ENCODE peak calls at places on chromosomes 5 and 9, in ten cellular contexts. One of them, this sample, is unnamed.

GRCh38 chr5:14146725-14147124 is 3.6 kb downstream of the TRIO start:
- DNase-seq in upper lobe of right lung: no peak
- DNase-seq in AG10803: no peak
- DNase-seq in body of pancreas: no peak
- DNase-seq in cardiac fibroblast: no peak
- DNase-seq in brain microvascular endothelial cell: no peak
- DNase-seq in transverse colon: no peak
- DNase-seq in HepG2: no peak
- DNase-seq in AG04449: no peak
- DNase-seq in tibial artery: no peak
- DNase-seq in this sample: no peak

GRCh38 chr9:126690431-126691051 is 76.8 kb downstream of the LMX1B start:
- DNase-seq in upper lobe of right lung: peak
- DNase-seq in AG10803: no peak
- DNase-seq in body of pancreas: peak
- DNase-seq in cardiac fibroblast: peak
- DNase-seq in brain microvascular endothelial cell: no peak
- DNase-seq in transverse colon: peak
- DNase-seq in HepG2: no peak
- DNase-seq in AG04449: no peak
- DNase-seq in tibial artery: no peak
- DNase-seq in this sample: peak

GRCh38 chr9:90870646-90871326 is 69.2 kb downstream of the SYK start:
- DNase-seq in upper lobe of right lung: no peak
- DNase-seq in AG10803: peak
- DNase-seq in body of pancreas: peak
- DNase-seq in cardiac fibroblast: peak
- DNase-seq in brain microvascular endothelial cell: peak
- DNase-seq in transverse colon: peak
- DNase-seq in HepG2: peak
- DNase-seq in AG04449: no peak
- DNase-seq in tibial artery: no peak
- DNase-seq in this sample: peak

GRCh38 chr9:108207611-108208051 is 648.2 kb downstream of the ACTL7B start:
- DNase-seq in upper lobe of right lung: no peak
- DNase-seq in AG10803: peak
- DNase-seq in body of pancreas: no peak
- DNase-seq in cardiac fibroblast: no peak
- DNase-seq in brain microvascular endothelial cell: no peak
- DNase-seq in transverse colon: no peak
- DNase-seq in HepG2: no peak
- DNase-seq in AG04449: no peak
- DNase-seq in tibial artery: no peak
- DNase-seq in this sample: peak

GRCh38 chr5:93189707-93190120 is 391.3 kb downstream of the NR2F1-AS1 start:
- DNase-seq in upper lobe of right lung: no peak
- DNase-seq in AG10803: peak
- DNase-seq in body of pancreas: no peak
- DNase-seq in cardiac fibroblast: peak
- DNase-seq in brain microvascular endothelial cell: peak
- DNase-seq in transverse colon: no peak
- DNase-seq in HepG2: peak
- DNase-seq in AG04449: peak
- DNase-seq in tibial artery: no peak
- DNase-seq in this sample: peak

GRCh38 chr5:107224272-107224671 is 446.5 kb downstream of the EFNA5 start:
- DNase-seq in upper lobe of right lung: no peak
- DNase-seq in AG10803: no peak
- DNase-seq in body of pancreas: no peak
- DNase-seq in cardiac fibroblast: no peak
- DNase-seq in brain microvascular endothelial cell: no peak
- DNase-seq in transverse colon: no peak
- DNase-seq in HepG2: no peak
- DNase-seq in AG04449: no peak
- DNase-seq in tibial artery: no peak
- DNase-seq in this sample: no peak

GRCh38 chr5:10590226-10591047 is 26.6 kb downstream of the ANKRD33B start:
- DNase-seq in upper lobe of right lung: no peak
- DNase-seq in AG10803: no peak
- DNase-seq in body of pancreas: no peak
- DNase-seq in cardiac fibroblast: peak
- DNase-seq in brain microvascular endothelial cell: peak
- DNase-seq in transverse colon: no peak
- DNase-seq in HepG2: no peak
- DNase-seq in AG04449: no peak
- DNase-seq in tibial artery: peak
- DNase-seq in this sample: peak

GRCh38 chr5:84301535-84301934 is 83.1 kb downstream of the EDIL3 start:
- DNase-seq in upper lobe of right lung: no peak
- DNase-seq in AG10803: no peak
- DNase-seq in body of pancreas: no peak
- DNase-seq in cardiac fibroblast: peak
- DNase-seq in brain microvascular endothelial cell: no peak
- DNase-seq in transverse colon: no peak
- DNase-seq in HepG2: no peak
- DNase-seq in AG04449: no peak
- DNase-seq in tibial artery: no peak
- DNase-seq in this sample: peak

GRCh38 chr9:134982311-134982710 is 64.6 kb upstream of the FCN1 start:
- DNase-seq in upper lobe of right lung: peak
- DNase-seq in AG10803: no peak
- DNase-seq in body of pancreas: no peak
- DNase-seq in cardiac fibroblast: no peak
- DNase-seq in brain microvascular endothelial cell: no peak
- DNase-seq in transverse colon: no peak
- DNase-seq in HepG2: no peak
- DNase-seq in AG04449: no peak
- DNase-seq in tibial artery: peak
- DNase-seq in this sample: no peak

GRCh38 chr5:113050606-113051391 is 74.2 kb downstream of the DCP2 start:
- DNase-seq in upper lobe of right lung: no peak
- DNase-seq in AG10803: peak
- DNase-seq in body of pancreas: peak
- DNase-seq in cardiac fibroblast: peak
- DNase-seq in brain microvascular endothelial cell: peak
- DNase-seq in transverse colon: no peak
- DNase-seq in HepG2: no peak
- DNase-seq in AG04449: no peak
- DNase-seq in tibial artery: peak
- DNase-seq in this sample: peak

GRCh38 chr5:65927497-65928340 is 1.3 kb downstream of the ERBIN start:
- DNase-seq in upper lobe of right lung: no peak
- DNase-seq in AG10803: peak
- DNase-seq in body of pancreas: peak
- DNase-seq in cardiac fibroblast: peak
- DNase-seq in brain microvascular endothelial cell: peak
- DNase-seq in transverse colon: no peak
- DNase-seq in HepG2: peak
- DNase-seq in AG04449: no peak
- DNase-seq in tibial artery: no peak
- DNase-seq in this sample: peak

GRCh38 chr9:32841314-32841713 is 58.0 kb downstream of the TMEM215 start:
- DNase-seq in upper lobe of right lung: no peak
- DNase-seq in AG10803: no peak
- DNase-seq in body of pancreas: no peak
- DNase-seq in cardiac fibroblast: no peak
- DNase-seq in brain microvascular endothelial cell: no peak
- DNase-seq in transverse colon: no peak
- DNase-seq in HepG2: no peak
- DNase-seq in AG04449: no peak
- DNase-seq in tibial artery: no peak
- DNase-seq in this sample: no peak

GRCh38 chr9:131082774-131083512 is 13.4 kb upstream of the AIF1L start:
- DNase-seq in upper lobe of right lung: no peak
- DNase-seq in AG10803: no peak
- DNase-seq in body of pancreas: no peak
- DNase-seq in cardiac fibroblast: no peak
- DNase-seq in brain microvascular endothelial cell: no peak
- DNase-seq in transverse colon: no peak
- DNase-seq in HepG2: no peak
- DNase-seq in AG04449: no peak
- DNase-seq in tibial artery: no peak
- DNase-seq in this sample: no peak

GRCh38 chr9:131078427-131079366 is 17.6 kb upstream of the AIF1L start:
- DNase-seq in upper lobe of right lung: no peak
- DNase-seq in AG10803: no peak
- DNase-seq in body of pancreas: no peak
- DNase-seq in cardiac fibroblast: no peak
- DNase-seq in brain microvascular endothelial cell: no peak
- DNase-seq in transverse colon: no peak
- DNase-seq in HepG2: no peak
- DNase-seq in AG04449: no peak
- DNase-seq in tibial artery: no peak
- DNase-seq in this sample: no peak

GRCh38 chr9:131084661-131085369 is 11.5 kb upstream of the AIF1L start:
- DNase-seq in upper lobe of right lung: no peak
- DNase-seq in AG10803: no peak
- DNase-seq in body of pancreas: no peak
- DNase-seq in cardiac fibroblast: no peak
- DNase-seq in brain microvascular endothelial cell: no peak
- DNase-seq in transverse colon: no peak
- DNase-seq in HepG2: no peak
- DNase-seq in AG04449: no peak
- DNase-seq in tibial artery: no peak
- DNase-seq in this sample: no peak

GRCh38 chr9:131080589-131080988 is 15.7 kb upstream of the AIF1L start:
- DNase-seq in upper lobe of right lung: no peak
- DNase-seq in AG10803: no peak
- DNase-seq in body of pancreas: no peak
- DNase-seq in cardiac fibroblast: no peak
- DNase-seq in brain microvascular endothelial cell: no peak
- DNase-seq in transverse colon: no peak
- DNase-seq in HepG2: no peak
- DNase-seq in AG04449: no peak
- DNase-seq in tibial artery: no peak
- DNase-seq in this sample: no peak

GRCh38 chr9:131081868-131082267 is 14.5 kb upstream of the AIF1L start:
- DNase-seq in upper lobe of right lung: no peak
- DNase-seq in AG10803: no peak
- DNase-seq in body of pancreas: no peak
- DNase-seq in cardiac fibroblast: no peak
- DNase-seq in brain microvascular endothelial cell: no peak
- DNase-seq in transverse colon: no peak
- DNase-seq in HepG2: no peak
- DNase-seq in AG04449: no peak
- DNase-seq in tibial artery: no peak
- DNase-seq in this sample: no peak
- TF ChIP-seq CTCF in upper lobe of right lung: no peak
- TF ChIP-seq CTCF in AG10803: no peak
- TF ChIP-seq CTCF in body of pancreas: no peak
- TF ChIP-seq CTCF in cardiac fibroblast: no peak
- TF ChIP-seq CTCF in brain microvascular endothelial cell: no peak
- TF ChIP-seq CTCF in transverse colon: no peak
- TF ChIP-seq CTCF in HepG2: no peak
- TF ChIP-seq CTCF in AG04449: no peak
- TF ChIP-seq CTCF in tibial artery: no peak
- TF ChIP-seq CTCF in this sample: no peak

GRCh38 chr5:110075656-110076055 is 385.9 kb downstream of the MAN2A1 start:
- DNase-seq in upper lobe of right lung: no peak
- DNase-seq in AG10803: no peak
- DNase-seq in body of pancreas: no peak
- DNase-seq in cardiac fibroblast: no peak
- DNase-seq in brain microvascular endothelial cell: no peak
- DNase-seq in transverse colon: no peak
- DNase-seq in HepG2: no peak
- DNase-seq in AG04449: no peak
- DNase-seq in tibial artery: no peak
- DNase-seq in this sample: no peak
- H3K4me3 ChIP-seq in upper lobe of right lung: no peak
- H3K4me3 ChIP-seq in AG10803: no peak
- H3K4me3 ChIP-seq in body of pancreas: no peak
- H3K4me3 ChIP-seq in cardiac fibroblast: no peak
- H3K4me3 ChIP-seq in brain microvascular endothelial cell: no peak
- H3K4me3 ChIP-seq in transverse colon: no peak
- H3K4me3 ChIP-seq in HepG2: no peak
- H3K4me3 ChIP-seq in AG04449: no peak
- H3K4me3 ChIP-seq in tibial artery: no peak
- H3K4me3 ChIP-seq in this sample: no peak

GRCh38 chr9:13688990-13689600 is 409.6 kb upstream of the MPDZ start:
- DNase-seq in upper lobe of right lung: no peak
- DNase-seq in AG10803: peak
- DNase-seq in body of pancreas: no peak
- DNase-seq in cardiac fibroblast: peak
- DNase-seq in brain microvascular endothelial cell: peak
- DNase-seq in transverse colon: no peak
- DNase-seq in HepG2: no peak
- DNase-seq in AG04449: no peak
- DNase-seq in tibial artery: no peak
- DNase-seq in this sample: peak
- TF ChIP-seq CTCF in upper lobe of right lung: peak
- TF ChIP-seq CTCF in AG10803: peak
- TF ChIP-seq CTCF in body of pancreas: no peak
- TF ChIP-seq CTCF in cardiac fibroblast: peak
- TF ChIP-seq CTCF in brain microvascular endothelial cell: peak
- TF ChIP-seq CTCF in transverse colon: no peak
- TF ChIP-seq CTCF in HepG2: peak
- TF ChIP-seq CTCF in AG04449: no peak
- TF ChIP-seq CTCF in tibial artery: peak
- TF ChIP-seq CTCF in this sample: peak

GRCh38 chr9:132125944-132126720 is 35.7 kb upstream of the NTNG2 start:
- DNase-seq in upper lobe of right lung: no peak
- DNase-seq in AG10803: no peak
- DNase-seq in body of pancreas: no peak
- DNase-seq in cardiac fibroblast: no peak
- DNase-seq in brain microvascular endothelial cell: no peak
- DNase-seq in transverse colon: no peak
- DNase-seq in HepG2: no peak
- DNase-seq in AG04449: no peak
- DNase-seq in tibial artery: no peak
- DNase-seq in this sample: no peak
- H3K4me3 ChIP-seq in upper lobe of right lung: no peak
- H3K4me3 ChIP-seq in AG10803: no peak
- H3K4me3 ChIP-seq in body of pancreas: no peak
- H3K4me3 ChIP-seq in cardiac fibroblast: no peak
- H3K4me3 ChIP-seq in brain microvascular endothelial cell: no peak
- H3K4me3 ChIP-seq in transverse colon: no peak
- H3K4me3 ChIP-seq in HepG2: no peak
- H3K4me3 ChIP-seq in AG04449: no peak
- H3K4me3 ChIP-seq in tibial artery: no peak
- H3K4me3 ChIP-seq in this sample: no peak

GRCh38 chr9:121989010-121989409 is 104.1 kb downstream of the TTLL11 start:
- DNase-seq in upper lobe of right lung: no peak
- DNase-seq in AG10803: no peak
- DNase-seq in body of pancreas: no peak
- DNase-seq in cardiac fibroblast: peak
- DNase-seq in brain microvascular endothelial cell: peak
- DNase-seq in transverse colon: no peak
- DNase-seq in HepG2: no peak
- DNase-seq in AG04449: no peak
- DNase-seq in tibial artery: no peak
- DNase-seq in this sample: no peak
- TF ChIP-seq CTCF in upper lobe of right lung: no peak
- TF ChIP-seq CTCF in AG10803: peak
- TF ChIP-seq CTCF in body of pancreas: no peak
- TF ChIP-seq CTCF in cardiac fibroblast: no peak
- TF ChIP-seq CTCF in brain microvascular endothelial cell: peak
- TF ChIP-seq CTCF in transverse colon: no peak
- TF ChIP-seq CTCF in HepG2: peak
- TF ChIP-seq CTCF in AG04449: peak
- TF ChIP-seq CTCF in tibial artery: no peak
- TF ChIP-seq CTCF in this sample: no peak

This sample was measured in fibroblast of mammary gland.